ENCODE peak calls at places on chromosome 12, in six cellular contexts. W is HCT116, O is stomach, R is GM12878, G is transverse colon, F is K562. K is an unnamed sample. For H3K27me3, the result is how much of the 10 kb centered on the place peaks cover.

GRCh38 chr12:30694971-30695326 is 720 bp downstream of the IPO8 start:
- DNase-seq in W (peak), O (peak), F (peak), G (peak), R (no peak), K (peak)

GRCh38 chr12:26226629-26227375 is 31.4 kb downstream of the SSPN start:
- DNase-seq in G (peak), W (no peak), R (no peak), F (no peak), O (peak), K (no peak)

GRCh38 chr12:121917950-121918678 is at the start of gene CFAP251:
- DNase-seq in O (peak), F (no peak), R (peak), W (peak), G (peak), K (peak)

GRCh38 chr12:50241178-50241577 is 42.1 kb downstream of the LIMA1 start:
- DNase-seq in G (no peak), R (no peak), O (no peak), F (no peak), W (no peak), K (no peak)

GRCh38 chr12:64666054-64666914 is 56.0 kb downstream of the RASSF3 start:
- DNase-seq in W (no peak), R (no peak), G (no peak), O (no peak), F (no peak), K (no peak)

GRCh38 chr12:38417101-38417500 is 100.5 kb downstream of the ALG10B start:
- DNase-seq in G (no peak), R (no peak), O (no peak), W (no peak), F (no peak), K (no peak)

GRCh38 chr12:103586132-103586531 is 941 bp upstream of the STAB2 start:
- DNase-seq in W (no peak), G (no peak), R (no peak), F (no peak), O (no peak), K (no peak)

GRCh38 chr12:56718636-56719035 is 6.5 kb downstream of the NACA start:
- DNase-seq in W (no peak), O (no peak), F (peak), R (no peak), G (no peak), K (no peak)

GRCh38 chr12:107133462-107133861 is 40.1 kb upstream of the CRY1 start:
- DNase-seq in W (no peak), R (no peak), F (no peak), O (no peak), G (no peak), K (no peak)

GRCh38 chr12:110903511-110903910 is 16.9 kb downstream of the MYL2 start:
- DNase-seq in W (no peak), O (no peak), R (no peak), G (no peak), F (no peak), K (no peak)

GRCh38 chr12:29574500-29574899 is 77.0 kb upstream of the OVCH1 start:
- DNase-seq in G (no peak), W (no peak), F (no peak), O (no peak), R (no peak), K (no peak)

GRCh38 chr12:121438905-121439304 is 39.0 kb downstream of the RNF34 start:
- DNase-seq in W (no peak), F (no peak), R (no peak), O (no peak), G (no peak), K (no peak)

GRCh38 chr12:108235231-108235959 is 103.7 kb downstream of the CMKLR1 start:
- DNase-seq in O (no peak), F (no peak), W (no peak), R (no peak), G (no peak), K (no peak)

GRCh38 chr12:19030603-19031002 is 98.9 kb upstream of the PLEKHA5 start:
- DNase-seq in O (no peak), F (no peak), G (no peak), W (no peak), R (no peak), K (no peak)

GRCh38 chr12:57213068-57213715 is 3.4 kb upstream of the NXPH4 start:
- DNase-seq in G (peak), O (peak), R (peak), W (peak), F (peak), K (peak)

GRCh38 chr12:99154264-99154982 is 493.1 kb upstream of the GARIN6 start:
- DNase-seq in F (no peak), G (no peak), R (no peak), O (no peak), W (no peak), K (no peak)

GRCh38 chr12:114294303-114294685 is 111.7 kb downstream of the TBX5 start:
- DNase-seq in G (no peak), F (no peak), W (no peak), O (no peak), R (no peak), K (no peak)

GRCh38 chr12:64237382-64237781 is 15.3 kb upstream of the KICS2 start:
- DNase-seq in O (no peak), G (no peak), W (no peak), R (no peak), F (no peak), K (no peak)

GRCh38 chr12:93459097-93459496 is 8.2 kb upstream of the MRPL42 start:
- DNase-seq in W (no peak), R (no peak), F (no peak), O (no peak), G (no peak), K (no peak)

GRCh38 chr12:106767954-106768501 is 6.5 kb upstream of the RIC8B start:
- DNase-seq in R (no peak), W (no peak), F (no peak), G (no peak), O (no peak), K (no peak)

GRCh38 chr12:29869916-29870315 is 86.2 kb upstream of the TMTC1 start:
- DNase-seq in G (no peak), R (no peak), F (no peak), O (no peak), W (no peak), K (no peak)

GRCh38 chr12:19018302-19018980 is 111.1 kb upstream of the PLEKHA5 start:
- DNase-seq in O (no peak), W (no peak), R (no peak), F (no peak), G (no peak), K (no peak)

GRCh38 chr12:117053597-117054201 is 45.5 kb downstream of the TESC start:
- DNase-seq in F (no peak), R (no peak), G (no peak), O (no peak), W (no peak), K (no peak)

GRCh38 chr12:71865757-71866536 is 26.4 kb downstream of the TBC1D15 start:
- DNase-seq in F (no peak), W (no peak), G (no peak), O (no peak), R (no peak), K (no peak)

GRCh38 chr12:109458771-109459208 is 18.3 kb downstream of the KCTD10 start:
- DNase-seq in W (no peak), G (no peak), O (no peak), F (no peak), R (no peak), K (no peak)

GRCh38 chr12:101763246-101763931 is 24.1 kb upstream of the SYCP3 start:
- DNase-seq in R (no peak), G (no peak), O (no peak), F (no peak), W (no peak), K (no peak)

GRCh38 chr12:122872815-122873361 is 23.0 kb downstream of the VPS37B start:
- DNase-seq in O (peak), F (no peak), G (no peak), W (no peak), R (no peak), K (no peak)

GRCh38 chr12:15823360-15824128 is 34.4 kb upstream of the EPS8 start:
- DNase-seq in O (no peak), R (no peak), W (no peak), G (no peak), F (no peak), K (no peak)

GRCh38 chr12:22626429-22626828 is 1.5 kb downstream of the ETNK1 start:
- DNase-seq in F (no peak), W (no peak), O (no peak), G (no peak), R (peak), K (no peak)

GRCh38 chr12:4275869-4276253 is 2.3 kb downstream of the CCND2 start:
- DNase-seq in G (peak), R (no peak), F (no peak), W (no peak), O (no peak), K (no peak)

GRCh38 chr12:4274396-4274959 is 916 bp downstream of the CCND2 start:
- DNase-seq in O (no peak), F (peak), R (no peak), W (no peak), G (no peak), K (no peak)

GRCh38 chr12:4277205-4277543 is 3.6 kb downstream of the CCND2 start:
- DNase-seq in R (no peak), O (no peak), W (no peak), F (no peak), G (no peak), K (no peak)

GRCh38 chr12:4276524-4277204 is 3.1 kb downstream of the CCND2 start:
- DNase-seq in O (peak), R (peak), G (peak), F (peak), W (peak), K (no peak)

DNA sequence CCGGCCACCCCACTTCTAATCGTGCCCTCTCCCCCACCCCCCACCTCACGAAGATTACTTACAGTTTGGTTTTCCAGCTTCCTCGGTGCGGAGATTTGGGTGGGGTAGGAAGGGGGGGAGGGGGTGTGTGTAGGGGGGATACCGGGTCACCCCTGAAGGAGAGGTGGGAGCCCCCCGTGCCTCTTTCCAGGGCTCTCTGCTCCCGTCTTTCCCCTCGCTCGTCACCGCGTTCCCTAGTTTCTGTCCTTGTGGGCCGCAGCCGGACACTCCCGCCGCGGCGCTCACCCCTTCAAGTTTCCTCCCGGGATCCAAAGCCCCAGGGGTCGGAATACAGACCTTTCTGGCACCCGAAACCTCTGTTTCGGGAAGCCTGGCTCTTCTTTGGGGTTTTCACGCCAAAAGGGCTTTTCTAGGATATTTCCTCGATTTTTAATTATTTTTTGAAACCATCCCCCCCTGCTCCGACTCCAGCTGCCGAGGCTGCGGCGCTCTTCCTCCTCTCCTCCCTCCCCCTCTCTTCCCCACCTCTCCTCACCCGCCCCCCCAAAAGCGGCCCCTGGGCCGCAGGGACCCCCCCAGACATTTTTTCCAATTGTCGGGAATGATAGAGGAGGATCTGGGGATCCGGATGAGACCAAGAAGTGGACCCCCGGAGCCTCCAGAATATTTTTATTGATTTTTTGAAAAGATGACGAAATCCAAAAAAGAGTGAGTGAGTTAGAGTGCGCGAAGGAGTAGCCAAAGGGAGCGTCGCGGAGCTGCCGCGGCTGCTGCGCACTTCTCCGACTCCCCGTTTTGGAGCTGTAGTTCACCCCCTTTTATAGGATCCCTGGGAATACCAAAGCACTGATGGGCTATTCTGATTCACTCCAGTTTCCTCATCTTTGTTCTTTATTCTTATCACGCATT is 1.7 kb downstream of the CCND2 start:
- DNase-seq in G (no peak), W (no peak), F (no peak), R (no peak), O (no peak), K (no peak)
- H3K27me3 ChIP-seq in G (under half), W (under half), F (under half), R (under half), O (half or more), K (under half)

GRCh38 chr12:51908876-51909592 is 1.7 kb downstream of the ACVRL1 start:
- DNase-seq in O (no peak), R (no peak), G (no peak), F (no peak), W (no peak), K (no peak)
- H3K4me3 ChIP-seq in O (no peak), R (no peak), G (no peak), F (no peak), W (no peak), K (peak)

GRCh38 chr12:4273651-4274395 is at the start of gene CCND2:
- DNase-seq in O (peak), R (peak), W (no peak), G (peak), F (peak), K (no peak)
- TF ChIP-seq POLR2AphosphoS5 in O (peak), R (peak), W (no peak), G (peak), F (peak), K (peak)

GRCh38 chr12:132615579-132616066 is 3.0 kb upstream of the P2RX2 start:
- DNase-seq in G (no peak), O (no peak), F (no peak), R (no peak), W (no peak), K (no peak)
- H3K27me3 ChIP-seq in G (half or more), O (half or more), F (under half), R (under half), W (under half), K (under half)

DNA sequence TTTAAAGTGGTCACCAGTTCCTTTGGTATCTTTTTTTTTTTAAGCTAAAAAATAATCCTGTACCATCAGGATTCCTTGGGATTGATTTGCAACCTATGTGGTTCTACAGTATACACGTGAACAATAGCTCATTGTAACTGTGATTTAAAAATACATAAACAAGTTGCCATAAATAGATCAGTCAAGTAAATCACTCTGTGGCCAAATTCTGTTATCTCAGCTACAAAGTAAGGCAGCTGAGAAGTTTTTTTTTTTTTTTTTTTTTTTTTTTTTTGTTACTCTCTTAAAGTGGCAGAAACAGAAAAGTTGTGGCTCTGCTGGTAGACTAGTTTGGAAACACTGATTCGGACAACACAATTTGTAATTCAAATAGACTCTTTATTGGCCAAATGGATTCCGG is 104.5 kb downstream of the PRICKLE1 start:
- DNase-seq in G (no peak), W (no peak), F (no peak), R (no peak), O (no peak), K (no peak)
- H3K4me3 ChIP-seq in G (no peak), W (no peak), F (no peak), R (no peak), O (no peak), K (no peak)

GRCh38 chr12:9227953-9228352 is 19.8 kb upstream of the PZP start:
- DNase-seq in W (no peak), R (no peak), G (no peak), F (no peak), O (no peak), K (no peak)
- TF ChIP-seq POLR2AphosphoS5 in W (no peak), R (no peak), G (peak), F (no peak), O (peak), K (no peak)

GRCh38 chr12:130154276-130154675 is 8.0 kb upstream of the FZD10 start:
- DNase-seq in F (no peak), G (no peak), W (no peak), O (no peak), R (no peak), K (no peak)

GRCh38 chr12:130155416-130156073 is 6.7 kb upstream of the FZD10 start:
- DNase-seq in R (no peak), F (no peak), O (no peak), W (no peak), G (no peak), K (no peak)

GRCh38 chr12:130157998-130158774 is 4.1 kb upstream of the FZD10 start:
- DNase-seq in O (no peak), R (no peak), G (no peak), W (no peak), F (no peak), K (no peak)

GRCh38 chr12:130158775-130159100 is 3.5 kb upstream of the FZD10 start:
- DNase-seq in G (no peak), O (no peak), F (no peak), R (no peak), W (no peak), K (no peak)

GRCh38 chr12:130156652-130157275 is 5.5 kb upstream of the FZD10 start:
- DNase-seq in W (no peak), O (no peak), R (no peak), G (no peak), F (no peak), K (no peak)
- H3K27me3 ChIP-seq in W (under half), O (under half), R (under half), G (under half), F (under half), K (under half)

GRCh38 chr12:76260390-76260748 is 87.8 kb downstream of the BBS10 start:
- DNase-seq in F (no peak), G (no peak), W (no peak), R (no peak), O (no peak), K (no peak)

GRCh38 chr12:76259071-76259470 is 89.1 kb downstream of the BBS10 start:
- DNase-seq in G (no peak), F (no peak), W (no peak), O (no peak), R (no peak), K (no peak)

GRCh38 chr12:76256341-76256740 is 91.9 kb downstream of the BBS10 start:
- DNase-seq in R (no peak), F (no peak), O (no peak), G (no peak), W (no peak), K (no peak)

GRCh38 chr12:76256904-76257303 is 91.3 kb downstream of the BBS10 start:
- DNase-seq in R (no peak), F (no peak), W (no peak), G (no peak), O (no peak), K (no peak)

GRCh38 chr12:76259660-76260389 is 88.4 kb downstream of the BBS10 start:
- DNase-seq in W (no peak), G (no peak), F (no peak), O (no peak), R (no peak), K (peak)
- H3K4me3 ChIP-seq in W (no peak), G (no peak), F (no peak), O (no peak), R (no peak), K (no peak)

DNA sequence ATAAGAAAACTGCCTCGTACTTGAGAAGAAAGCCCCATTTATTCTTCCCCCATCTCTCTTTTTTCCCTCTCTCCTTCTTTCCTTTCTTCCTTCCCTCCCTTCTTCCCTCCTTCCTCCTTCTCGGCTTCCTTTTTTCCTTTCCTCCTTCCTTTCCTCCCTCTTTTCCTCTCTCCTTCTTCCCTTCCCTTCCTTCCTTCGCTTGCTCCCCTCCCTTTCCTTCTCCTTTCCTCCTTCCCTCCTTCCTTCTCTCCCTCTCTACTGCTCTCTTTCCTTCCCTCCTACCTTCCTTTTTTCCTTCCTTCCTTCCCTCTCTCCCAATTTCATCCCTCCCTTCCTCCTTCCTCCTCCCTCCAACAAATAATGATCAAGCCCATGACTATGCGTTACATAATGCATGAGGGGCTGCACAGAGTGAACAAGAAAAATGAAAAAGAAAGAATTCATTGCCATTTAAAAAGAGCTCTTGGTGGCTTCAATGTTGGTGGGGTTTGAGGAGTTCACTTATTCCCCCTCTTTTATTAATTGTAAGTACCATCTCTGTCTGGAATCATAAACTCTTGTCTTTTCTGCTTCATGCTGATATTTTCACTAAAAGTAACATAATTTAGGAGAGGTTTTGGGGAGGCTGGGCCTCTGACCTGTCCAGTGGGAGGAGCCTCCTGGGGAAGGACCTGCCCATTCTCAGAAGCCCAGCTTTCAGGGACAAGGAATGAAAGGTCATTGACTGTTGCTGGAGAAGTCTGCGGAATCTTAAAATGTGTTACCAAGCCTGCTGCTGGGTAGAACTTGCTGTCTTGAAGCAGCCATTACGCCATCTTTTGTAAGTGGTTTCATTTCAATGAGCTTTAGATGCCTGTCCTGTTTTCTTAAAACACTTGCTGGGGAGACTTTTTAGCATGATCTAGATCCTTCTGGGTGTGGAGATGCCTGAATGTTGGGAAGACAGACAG is 144.3 kb downstream of the CHST11 start:
- DNase-seq in W (no peak), F (peak), R (no peak), O (no peak), G (no peak), K (no peak)
- TF ChIP-seq POLR2AphosphoS5 in W (no peak), F (no peak), R (no peak), O (no peak), G (no peak), K (no peak)